ENCODE peak calls at places on chromosomes 6 and 20, in five cellular contexts. One of them, this sample, is unnamed.

GRCh38 chr6:105178110-105178509 is 1.7 kb downstream of the POPDC3 start:
- DNase-seq in astrocyte: peak; percentile 91
- DNase-seq in fibroblast of lung: peak; percentile 92
- DNase-seq in mesendoderm: no peak
- DNase-seq in GM23338: no peak
- DNase-seq in this sample: no peak

GRCh38 chr6:124055986-124056385 is 252.3 kb downstream of the NKAIN2 start:
- DNase-seq in mesendoderm: no peak
- DNase-seq in fibroblast of lung: no peak
- DNase-seq in astrocyte: no peak
- DNase-seq in GM23338: no peak
- DNase-seq in this sample: no peak

GRCh38 chr6:75563032-75563431 is 38.6 kb upstream of the SENP6 start:
- DNase-seq in astrocyte: peak; percentile 16
- DNase-seq in mesendoderm: peak; percentile 87
- DNase-seq in GM23338: peak; percentile 83
- DNase-seq in fibroblast of lung: peak; percentile 32
- DNase-seq in this sample: peak; percentile 37

GRCh38 chr6:106102034-106102433 is 15.9 kb downstream of the PRDM1 start:
- DNase-seq in fibroblast of lung: no peak
- DNase-seq in mesendoderm: no peak
- DNase-seq in astrocyte: no peak
- DNase-seq in GM23338: no peak
- DNase-seq in this sample: no peak

GRCh38 chr6:146857180-146857959 is 258.6 kb downstream of the ADGB start:
- DNase-seq in GM23338: peak; percentile 92
- DNase-seq in mesendoderm: peak; percentile 83
- DNase-seq in fibroblast of lung: peak; percentile 89
- DNase-seq in astrocyte: peak; percentile 85
- DNase-seq in this sample: peak; percentile 63

GRCh38 chr6:3345836-3346235 is 87.1 kb downstream of the PSMG4 start:
- DNase-seq in GM23338: no peak
- DNase-seq in mesendoderm: no peak
- DNase-seq in fibroblast of lung: no peak
- DNase-seq in astrocyte: no peak
- DNase-seq in this sample: no peak

GRCh38 chr20:3805594-3806264 is 9.6 kb downstream of the CDC25B start:
- DNase-seq in fibroblast of lung: peak; percentile 68
- DNase-seq in mesendoderm: no peak
- DNase-seq in GM23338: no peak
- DNase-seq in astrocyte: peak; percentile 58
- DNase-seq in this sample: no peak

GRCh38 chr6:155530219-155530834 is 74.7 kb upstream of the NOX3 start:
- DNase-seq in mesendoderm: peak; percentile 28
- DNase-seq in GM23338: peak; percentile 35
- DNase-seq in astrocyte: peak; percentile 25
- DNase-seq in fibroblast of lung: peak; percentile 39
- DNase-seq in this sample: peak; percentile 73

GRCh38 chr6:113128020-113128419 is 729.1 kb upstream of the MARCKS start:
- DNase-seq in mesendoderm: no peak
- DNase-seq in GM23338: no peak
- DNase-seq in astrocyte: no peak
- DNase-seq in fibroblast of lung: no peak
- DNase-seq in this sample: no peak

GRCh38 chr6:14776307-14776706 is 469.6 kb upstream of the JARID2 start:
- DNase-seq in GM23338: no peak
- DNase-seq in astrocyte: no peak
- DNase-seq in fibroblast of lung: no peak
- DNase-seq in mesendoderm: no peak
- DNase-seq in this sample: no peak

GRCh38 chr6:1894954-1895353 is 285.2 kb downstream of the FOXC1 start:
- DNase-seq in fibroblast of lung: peak; percentile 46
- DNase-seq in astrocyte: peak; percentile 28
- DNase-seq in GM23338: no peak
- DNase-seq in mesendoderm: no peak
- DNase-seq in this sample: no peak

GRCh38 chr20:61898405-61898804 is 167.3 kb downstream of the TAF4 start:
- DNase-seq in fibroblast of lung: no peak
- DNase-seq in astrocyte: no peak
- DNase-seq in GM23338: no peak
- DNase-seq in mesendoderm: no peak
- DNase-seq in this sample: no peak

GRCh38 chr6:50699086-50699886 is 14.0 kb upstream of the TFAP2D start:
- DNase-seq in astrocyte: no peak
- DNase-seq in fibroblast of lung: no peak
- DNase-seq in mesendoderm: peak; percentile 47
- DNase-seq in GM23338: peak; percentile 66
- DNase-seq in this sample: no peak

GRCh38 chr6:156975414-156975813 is 198.2 kb downstream of the ARID1B start:
- DNase-seq in mesendoderm: no peak
- DNase-seq in GM23338: no peak
- DNase-seq in astrocyte: no peak
- DNase-seq in fibroblast of lung: no peak
- DNase-seq in this sample: no peak

GRCh38 chr6:156977527-156978291 is 200.5 kb downstream of the ARID1B start:
- DNase-seq in fibroblast of lung: peak; percentile 53
- DNase-seq in mesendoderm: no peak
- DNase-seq in astrocyte: peak; percentile 53
- DNase-seq in GM23338: no peak
- DNase-seq in this sample: no peak

GRCh38 chr6:156972145-156972544 is 195.0 kb downstream of the ARID1B start:
- DNase-seq in mesendoderm: no peak
- DNase-seq in fibroblast of lung: no peak
- DNase-seq in GM23338: no peak
- DNase-seq in astrocyte: no peak
- DNase-seq in this sample: no peak

GRCh38 chr6:156976144-156977088 is 199.2 kb downstream of the ARID1B start:
- DNase-seq in astrocyte: peak; percentile 52
- DNase-seq in fibroblast of lung: peak; percentile 63
- DNase-seq in GM23338: peak; percentile 35
- DNase-seq in mesendoderm: no peak
- DNase-seq in this sample: no peak

GRCh38 chr6:156974897-156975296 is 197.7 kb downstream of the ARID1B start:
- DNase-seq in fibroblast of lung: no peak
- DNase-seq in mesendoderm: no peak
- DNase-seq in GM23338: no peak
- DNase-seq in astrocyte: no peak
- DNase-seq in this sample: no peak
- H3K79me2 ChIP-seq in fibroblast of lung: peaks cover 33% of the 10 kb centered on the region
- H3K79me2 ChIP-seq in mesendoderm: peaks cover 43% of the 10 kb centered on the region
- H3K79me2 ChIP-seq in GM23338: peaks cover 100% of the 10 kb centered on the region
- H3K79me2 ChIP-seq in astrocyte: peaks cover 96% of the 10 kb centered on the region
- H3K79me2 ChIP-seq in this sample: peaks cover 52% of the 10 kb centered on the region

GRCh38 chr6:31736768-31737314 is 511 bp upstream of the CLIC1 start:
- DNase-seq in fibroblast of lung: no peak
- DNase-seq in mesendoderm: no peak
- DNase-seq in astrocyte: no peak
- DNase-seq in GM23338: no peak
- DNase-seq in this sample: peak; percentile 33

GRCh38 chr6:31737315-31738047 is 1.2 kb upstream of the CLIC1 start:
- DNase-seq in fibroblast of lung: no peak
- DNase-seq in mesendoderm: peak; percentile 68
- DNase-seq in astrocyte: no peak
- DNase-seq in GM23338: peak; percentile 56
- DNase-seq in this sample: peak; percentile 99

GRCh38 chr6:31734703-31735500 is 1.4 kb downstream of the CLIC1 start:
- DNase-seq in GM23338: peak; percentile 85
- DNase-seq in mesendoderm: peak; percentile 96
- DNase-seq in fibroblast of lung: peak; percentile 73
- DNase-seq in astrocyte: peak; percentile 55
- DNase-seq in this sample: peak; percentile 65

GRCh38 chr6:31734247-31734702 is 2.1 kb downstream of the CLIC1 start:
- DNase-seq in mesendoderm: no peak
- DNase-seq in GM23338: no peak
- DNase-seq in fibroblast of lung: no peak
- DNase-seq in astrocyte: no peak
- DNase-seq in this sample: no peak

GRCh38 chr6:31736026-31736767 is at the start of gene CLIC1:
- DNase-seq in fibroblast of lung: peak; percentile 83
- DNase-seq in GM23338: peak; percentile 90
- DNase-seq in astrocyte: peak; percentile 59
- DNase-seq in mesendoderm: peak; percentile 94
- DNase-seq in this sample: peak; percentile 88
- H3K79me2 ChIP-seq in fibroblast of lung: peaks cover 52% of the 10 kb centered on the region
- H3K79me2 ChIP-seq in GM23338: peaks cover 27% of the 10 kb centered on the region
- H3K79me2 ChIP-seq in astrocyte: peaks cover 51% of the 10 kb centered on the region
- H3K79me2 ChIP-seq in mesendoderm: peaks cover 28% of the 10 kb centered on the region
- H3K79me2 ChIP-seq in this sample: peaks cover 41% of the 10 kb centered on the region

DNA sequence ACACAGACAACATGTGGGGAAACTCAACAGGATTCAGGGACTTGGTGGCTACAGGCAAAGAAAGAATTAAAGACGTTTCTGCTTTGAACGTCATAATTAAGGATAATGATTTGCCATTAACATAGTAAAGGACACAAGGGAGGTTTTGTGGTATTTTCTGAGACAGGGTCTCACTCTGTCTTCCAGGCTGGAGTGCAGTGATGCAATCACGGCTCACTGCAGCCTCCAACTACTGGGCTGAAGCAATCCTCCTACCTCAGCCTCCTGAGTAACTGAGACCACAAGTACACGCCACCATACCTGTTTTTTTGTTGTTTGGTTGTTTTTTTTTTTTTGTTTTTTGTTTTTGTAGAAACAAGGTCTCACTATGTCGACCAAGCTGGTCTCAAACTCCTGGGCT is 62.4 kb downstream of the MAP3K5 start:
- DNase-seq in GM23338: no peak
- DNase-seq in mesendoderm: no peak
- DNase-seq in astrocyte: no peak
- DNase-seq in fibroblast of lung: no peak
- DNase-seq in this sample: no peak
- H3K79me2 ChIP-seq in GM23338: no peaks in the 10 kb centered on the region
- H3K79me2 ChIP-seq in mesendoderm: no peaks in the 10 kb centered on the region
- H3K79me2 ChIP-seq in astrocyte: peaks cover 11% of the 10 kb centered on the region
- H3K79me2 ChIP-seq in fibroblast of lung: peaks cover 16% of the 10 kb centered on the region
- H3K79me2 ChIP-seq in this sample: no peaks in the 10 kb centered on the region

DNA sequence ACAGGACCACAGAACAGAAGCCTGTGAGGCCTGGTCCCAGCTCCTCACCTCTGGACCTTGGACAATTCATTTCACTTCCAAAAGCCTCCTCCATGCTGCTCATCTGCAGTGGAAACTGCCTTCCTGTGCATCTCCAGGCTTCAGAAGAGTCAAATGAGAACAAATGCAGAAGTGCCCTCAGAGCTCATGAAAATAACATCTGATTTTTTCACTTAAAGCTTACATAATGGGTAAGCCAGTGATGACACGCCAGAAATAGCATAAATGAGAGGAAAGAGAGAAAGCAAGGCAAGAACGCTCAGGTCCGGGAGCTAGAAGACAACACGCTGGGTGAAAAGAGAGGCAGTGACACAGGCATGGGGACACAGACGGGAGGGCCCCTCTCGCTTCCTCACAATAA is 7.9 kb downstream of the CNKSR3 start:
- DNase-seq in mesendoderm: no peak
- DNase-seq in fibroblast of lung: no peak
- DNase-seq in GM23338: no peak
- DNase-seq in astrocyte: no peak
- DNase-seq in this sample: no peak
- H3K79me2 ChIP-seq in mesendoderm: peaks cover 68% of the 10 kb centered on the region
- H3K79me2 ChIP-seq in fibroblast of lung: peaks cover 52% of the 10 kb centered on the region
- H3K79me2 ChIP-seq in GM23338: peaks cover 8% of the 10 kb centered on the region
- H3K79me2 ChIP-seq in astrocyte: peaks cover 38% of the 10 kb centered on the region
- H3K79me2 ChIP-seq in this sample: peaks cover 95% of the 10 kb centered on the region

GRCh38 chr6:11083491-11083890 is 10.1 kb upstream of the SMIM13 start:
- DNase-seq in astrocyte: peak; percentile 47
- DNase-seq in fibroblast of lung: peak; percentile 56
- DNase-seq in GM23338: no peak
- DNase-seq in mesendoderm: no peak
- DNase-seq in this sample: no peak

GRCh38 chr6:11080296-11080695 is 13.3 kb upstream of the SMIM13 start:
- DNase-seq in fibroblast of lung: no peak
- DNase-seq in mesendoderm: no peak
- DNase-seq in astrocyte: no peak
- DNase-seq in GM23338: no peak
- DNase-seq in this sample: no peak

GRCh38 chr6:11076540-11076939 is 17.1 kb upstream of the SMIM13 start:
- DNase-seq in mesendoderm: no peak
- DNase-seq in astrocyte: no peak
- DNase-seq in GM23338: peak; percentile 12
- DNase-seq in fibroblast of lung: no peak
- DNase-seq in this sample: no peak

GRCh38 chr6:11083956-11084355 is 9.7 kb upstream of the SMIM13 start:
- DNase-seq in fibroblast of lung: no peak
- DNase-seq in astrocyte: no peak
- DNase-seq in mesendoderm: no peak
- DNase-seq in GM23338: no peak
- DNase-seq in this sample: no peak

GRCh38 chr6:11078266-11078665 is 15.4 kb upstream of the SMIM13 start:
- DNase-seq in GM23338: no peak
- DNase-seq in fibroblast of lung: no peak
- DNase-seq in astrocyte: no peak
- DNase-seq in mesendoderm: no peak
- DNase-seq in this sample: no peak
- H3K79me2 ChIP-seq in GM23338: no peaks in the 10 kb centered on the region
- H3K79me2 ChIP-seq in fibroblast of lung: no peaks in the 10 kb centered on the region
- H3K79me2 ChIP-seq in astrocyte: no peaks in the 10 kb centered on the region
- H3K79me2 ChIP-seq in mesendoderm: no peaks in the 10 kb centered on the region
- H3K79me2 ChIP-seq in this sample: no peaks in the 10 kb centered on the region

DNA sequence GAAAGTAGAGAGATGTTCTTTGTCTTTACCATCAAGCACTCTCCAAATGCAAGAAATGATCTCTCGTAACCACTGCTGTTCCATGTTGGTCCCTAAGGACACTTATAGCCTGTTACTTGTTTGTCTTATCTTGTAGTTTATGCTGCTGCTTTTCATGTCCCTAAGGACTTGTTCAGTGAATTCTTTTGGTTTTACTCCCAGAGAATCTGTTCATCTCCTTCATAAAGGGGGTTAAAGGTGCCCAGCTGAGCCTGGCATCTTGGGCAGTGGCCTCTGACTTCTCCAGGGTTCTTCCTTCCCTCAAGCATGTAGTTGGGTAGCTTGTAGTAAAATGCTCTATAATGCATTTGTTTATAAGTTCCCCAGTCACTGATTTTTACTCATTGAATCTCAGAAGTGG is 864 bp upstream of the PKIG start:
- DNase-seq in GM23338: no peak
- DNase-seq in mesendoderm: no peak
- DNase-seq in astrocyte: no peak
- DNase-seq in fibroblast of lung: no peak
- DNase-seq in this sample: no peak
- H3K79me2 ChIP-seq in GM23338: no peaks in the 10 kb centered on the region
- H3K79me2 ChIP-seq in mesendoderm: no peaks in the 10 kb centered on the region
- H3K79me2 ChIP-seq in astrocyte: peaks cover 5% of the 10 kb centered on the region
- H3K79me2 ChIP-seq in fibroblast of lung: peaks cover 35% of the 10 kb centered on the region
- H3K79me2 ChIP-seq in this sample: no peaks in the 10 kb centered on the region

This sample was measured in HepG2.